ENCODE peak calls at places on chromosomes 7 and 10, in eight cellular contexts. H is RWPE1, M is coronary artery, N is left ventricle myocardium inferior, X is cardiac muscle cell, W is spleen, D is RWPE2, V is Panc1. U is an unnamed sample.
A peak's percentile ranks its signal among the peaks of the same experiment; 100 is the strongest.

GRCh38 chr7:134197342-134197741 is 70.2 kb downstream of the LRGUK start:
- DNase-seq in V (no peak), D (no peak), X (no peak), H (no peak), W (no peak), N (no peak), M (no peak), U (no peak)

GRCh38 chr7:71286336-71286735 is 154.4 kb downstream of the GALNT17 start:
- DNase-seq in M (peak; percentile 70), N (peak; percentile 33), V (no peak), H (no peak), W (no peak), X (no peak), D (no peak), U (no peak)

GRCh38 chr7:19376591-19376990 is 231.4 kb upstream of the FERD3L start:
- DNase-seq in D (no peak), N (no peak), H (no peak), X (no peak), M (no peak), W (no peak), V (no peak), U (no peak)

GRCh38 chr10:18423058-18423637 is 228.2 kb downstream of the NSUN6 start:
- DNase-seq in H (no peak), W (no peak), M (no peak), X (no peak), V (no peak), N (no peak), D (no peak), U (no peak)

GRCh38 chr7:95209276-95209675 is 115.1 kb downstream of the PON1 start:
- DNase-seq in N (no peak), V (no peak), M (no peak), H (no peak), X (no peak), W (no peak), D (no peak), U (no peak)

GRCh38 chr10:90779573-90779972 is 78.3 kb downstream of the HTR7 start:
- DNase-seq in H (peak; percentile 20), W (no peak), V (no peak), N (no peak), M (no peak), X (no peak), D (no peak), U (no peak)

GRCh38 chr7:36686499-36686898 is 37.8 kb downstream of the AOAH start:
- DNase-seq in W (no peak), X (no peak), H (peak; percentile 59), V (no peak), M (no peak), D (no peak), N (no peak), U (no peak)

GRCh38 chr7:125926621-125927020 is 997.0 kb upstream of the POT1 start:
- DNase-seq in X (no peak), V (no peak), M (no peak), D (no peak), N (no peak), W (no peak), H (peak; percentile 2), U (no peak)

GRCh38 chr10:86265236-86265876 is 101.2 kb downstream of the GRID1 start:
- DNase-seq in M (peak; percentile 31), V (no peak), X (no peak), D (peak; percentile 6), H (no peak), W (peak; percentile 41), N (no peak), U (no peak)

GRCh38 chr7:29564455-29565185 is 985 bp downstream of the PRR15 start:
- DNase-seq in W (peak; percentile 79), V (no peak), M (peak; percentile 81), X (peak; percentile 65), N (peak; percentile 48), H (peak; percentile 81), D (peak; percentile 72), U (no peak)

GRCh38 chr7:41733063-41733398 is 30.1 kb upstream of the INHBA start:
- DNase-seq in H (no peak), N (no peak), V (no peak), W (no peak), X (no peak), D (no peak), M (no peak), U (no peak)

GRCh38 chr7:153390955-153391354 is 631.4 kb downstream of the ACTR3B start:
- DNase-seq in N (no peak), D (no peak), W (no peak), H (no peak), M (no peak), X (no peak), V (no peak), U (no peak)

GRCh38 chr10:35368485-35369048 is 32.3 kb downstream of the CCNY start:
- DNase-seq in H (no peak), V (no peak), D (no peak), X (no peak), N (no peak), M (no peak), W (no peak), U (no peak)
- H3K27ac ChIP-seq in H (no peak overlapping the region), V (peak overlapping the region; percentile 0), D (peak overlapping the region; percentile 3), X (peak overlapping the region; percentile 57), N (peak overlapping the region; percentile 94), M (peak overlapping the region; percentile 56), W (no peak overlapping the region), U (peak overlapping the region; percentile 31)

DNA sequence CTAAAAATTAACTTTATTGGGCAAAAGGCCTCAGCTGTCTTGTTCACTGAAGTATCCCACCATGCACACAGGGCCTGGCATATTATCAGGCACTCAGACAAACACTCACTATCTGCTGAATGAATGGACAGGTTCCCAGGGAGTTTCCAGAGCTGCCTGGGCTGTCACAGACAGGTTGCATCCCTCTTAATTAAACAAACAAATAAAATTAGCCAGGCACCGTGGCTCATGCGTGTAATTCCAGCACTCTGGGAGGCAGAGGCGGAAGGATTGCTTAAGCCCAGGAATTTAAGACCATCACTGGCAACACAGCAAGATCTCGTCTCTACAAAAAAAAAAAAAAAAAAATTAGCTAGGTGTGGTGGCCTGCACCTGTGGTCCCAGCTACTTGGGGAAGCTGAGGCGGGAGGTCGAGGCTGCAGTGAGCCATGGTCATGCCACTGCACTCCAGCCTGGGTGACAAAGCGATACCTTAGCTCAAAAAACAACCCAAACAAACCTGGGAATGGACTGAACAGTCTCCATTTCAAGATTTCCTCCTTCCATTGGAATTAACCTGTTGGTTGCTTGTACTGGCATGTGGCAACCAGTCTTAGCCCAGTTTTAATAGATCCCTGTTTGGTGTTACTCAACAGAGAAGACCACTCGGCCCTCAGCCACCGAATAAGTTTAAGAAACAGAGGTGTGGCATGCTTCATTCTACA is 1.3 kb upstream of the TSPAN14 start:
- DNase-seq in N (no peak), D (no peak), H (peak; percentile 63), W (no peak), X (no peak), V (no peak), M (no peak), U (no peak)
- H3K27ac ChIP-seq in N (peak overlapping the region; percentile 92), D (peak overlapping the region; percentile 100), H (peak overlapping the region; percentile 97), W (peak overlapping the region; percentile 71), X (peak overlapping the region; percentile 74), V (peak overlapping the region; percentile 93), M (peak overlapping the region; percentile 97), U (peak overlapping the region; percentile 91)

GRCh38 chr7:30684351-30684750 is 2.1 kb upstream of the CRHR2 start:
- DNase-seq in M (no peak), X (peak; percentile 35), H (no peak), V (no peak), D (no peak), N (no peak), W (no peak), U (no peak)

GRCh38 chr7:30688718-30689221 is 6.5 kb upstream of the CRHR2 start:
- DNase-seq in N (no peak), D (no peak), H (no peak), X (no peak), M (no peak), W (no peak), V (no peak), U (no peak)

GRCh38 chr7:30683839-30684238 is 1.6 kb upstream of the CRHR2 start:
- DNase-seq in W (no peak), D (no peak), N (no peak), V (no peak), M (no peak), H (no peak), X (no peak), U (peak; percentile 10)

GRCh38 chr7:30690011-30690410 is 7.8 kb upstream of the CRHR2 start:
- DNase-seq in D (no peak), M (no peak), X (no peak), W (no peak), H (no peak), V (no peak), N (no peak), U (no peak)

GRCh38 chr7:30687604-30688003 is 5.3 kb upstream of the CRHR2 start:
- DNase-seq in D (no peak), H (no peak), W (no peak), X (no peak), M (no peak), V (no peak), N (no peak), U (no peak)
- H3K27ac ChIP-seq in D (no peak overlapping the region), H (no peak overlapping the region), W (no peak overlapping the region), X (no peak overlapping the region), M (no peak overlapping the region), V (no peak overlapping the region), N (no peak overlapping the region), U (no peak overlapping the region)

DNA sequence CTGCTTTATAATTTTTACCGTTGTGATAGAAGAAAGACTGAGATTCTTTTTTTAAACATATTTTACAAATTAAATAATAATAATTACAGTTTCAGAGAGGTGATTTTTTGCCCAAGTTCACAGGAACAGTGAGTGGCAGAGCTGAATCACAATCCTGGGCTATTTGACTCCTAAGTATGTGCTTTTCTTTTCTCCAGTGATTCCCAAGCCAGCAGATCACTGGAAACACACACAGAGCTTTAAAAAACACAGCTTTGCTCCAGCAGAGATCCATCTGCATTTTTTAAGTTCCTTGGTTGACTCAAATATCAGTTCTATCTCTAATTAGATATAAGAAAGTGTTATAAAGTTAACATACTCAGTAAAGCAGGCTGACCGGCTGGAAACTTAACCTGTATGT is 69.0 kb downstream of the AHR start:
- DNase-seq in N (no peak), V (no peak), X (no peak), W (no peak), H (no peak), M (no peak), D (no peak), U (no peak)
- H3K27ac ChIP-seq in N (no peak overlapping the region), V (no peak overlapping the region), X (no peak overlapping the region), W (no peak overlapping the region), H (no peak overlapping the region), M (no peak overlapping the region), D (no peak overlapping the region), U (no peak overlapping the region)

DNA sequence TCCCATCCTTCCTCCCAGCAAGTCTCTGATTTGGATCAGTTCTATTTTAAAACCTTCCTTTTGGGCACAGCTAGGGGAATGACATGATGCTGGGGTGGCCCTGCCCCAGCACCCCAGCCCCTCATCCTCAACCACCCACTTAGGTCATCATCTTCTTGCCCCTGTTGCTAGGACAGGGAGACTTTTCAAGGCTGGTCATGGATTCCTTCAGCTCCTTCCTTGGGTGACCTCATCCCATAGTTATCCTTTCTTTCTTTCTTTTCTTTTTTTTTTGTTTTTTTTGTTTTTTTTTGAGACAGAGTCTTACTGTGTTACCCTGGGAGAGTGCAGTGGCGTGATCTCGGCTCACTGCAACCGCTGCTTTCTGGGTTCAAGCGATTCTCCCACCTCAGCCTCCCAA is 127.2 kb downstream of the WDFY4 start:
- DNase-seq in N (no peak), W (no peak), V (no peak), H (no peak), D (no peak), X (no peak), M (peak; percentile 43), U (no peak)
- H3K27ac ChIP-seq in N (no peak overlapping the region), W (no peak overlapping the region), V (no peak overlapping the region), H (no peak overlapping the region), D (peak overlapping the region; percentile 33), X (no peak overlapping the region), M (no peak overlapping the region), U (no peak overlapping the region)

U was measured in substantia nigra.